ENCODE peak calls at places on chromosomes 5 and 9, in four cellular contexts. F is fibroblast of mammary gland, P is colonic mucosa, Z is GM23338. T is an unnamed sample.

GRCh38 chr5:407801-408268 is 35.1 kb upstream of the EXOC3 start:
- DNase-seq in P (no peak), Z (no peak), F (no peak), T (no peak)

GRCh38 chr9:36470891-36471290 is 70.8 kb upstream of the RNF38 start:
- DNase-seq in P (peak; percentile 65), F (peak; percentile 78), Z (no peak), T (peak; percentile 82)

GRCh38 chr9:100058699-100059579 is 39.9 kb downstream of the ERP44 start:
- DNase-seq in Z (no peak), F (no peak), P (no peak), T (no peak)

GRCh38 chr9:131008909-131009618 is at the start of gene LAMC3:
- DNase-seq in Z (peak; percentile 78), F (no peak), P (no peak), T (no peak)

GRCh38 chr5:60677831-60678664 is 21.9 kb downstream of the DEPDC1B start:
- DNase-seq in Z (peak; percentile 79), F (peak; percentile 73), P (no peak), T (peak; percentile 63)

GRCh38 chr5:67493676-67494075 is 297.1 kb upstream of the CD180 start:
- DNase-seq in Z (peak; percentile 33), P (peak; percentile 64), F (peak; percentile 34), T (peak; percentile 68)

GRCh38 chr5:61330879-61331406 is 1.1 kb upstream of the ZSWIM6 start:
- DNase-seq in P (peak; percentile 79), F (peak; percentile 70), Z (peak; percentile 56), T (peak; percentile 85)

GRCh38 chr9:14158911-14159310 is 155.0 kb downstream of the NFIB start:
- DNase-seq in P (no peak), Z (no peak), F (peak; percentile 85), T (peak; percentile 51)

GRCh38 chr5:180787711-180788431 is 14.7 kb downstream of the MGAT1 start:
- DNase-seq in P (peak; percentile 17), F (no peak), Z (no peak), T (no peak)

GRCh38 chr5:90264930-90265857 is 144.4 kb downstream of the CETN3 start:
- DNase-seq in F (peak; percentile 64), Z (peak; percentile 83), P (peak; percentile 60), T (peak; percentile 45)

GRCh38 chr5:104540448-104540847 is 977.9 kb upstream of the NUDT12 start:
- DNase-seq in Z (no peak), F (peak; percentile 18), P (peak; percentile 32), T (no peak)

GRCh38 chr5:146620663-146621051 is 104.7 kb upstream of the GPR151 start:
- DNase-seq in Z (peak; percentile 56), F (no peak), P (no peak), T (no peak)

GRCh38 chr9:2966846-2967372 is 123.0 kb upstream of the PUM3 start:
- DNase-seq in F (peak; percentile 55), Z (no peak), P (no peak), T (no peak)

GRCh38 chr9:17829812-17830385 is 251.0 kb downstream of the SH3GL2 start:
- DNase-seq in P (no peak), Z (no peak), F (no peak), T (no peak)

GRCh38 chr5:147512640-147513334 is 2.9 kb upstream of the DPYSL3 start:
- DNase-seq in P (no peak), Z (no peak), F (no peak), T (no peak)

GRCh38 chr9:107933042-107933441 is 443.5 kb upstream of the KLF4 start:
- DNase-seq in P (no peak), Z (peak; percentile 3), F (peak; percentile 63), T (no peak)

GRCh38 chr5:179297026-179297425 is 48.2 kb downstream of the ADAMTS2 start:
- DNase-seq in F (no peak), Z (no peak), P (no peak), T (no peak)

GRCh38 chr5:76376141-76376900 is 26.8 kb upstream of the IQGAP2 start:
- DNase-seq in Z (no peak), F (no peak), P (no peak), T (no peak)

GRCh38 chr5:6733411-6734242 is 20.4 kb downstream of the TENT4A start:
- DNase-seq in P (no peak), F (peak; percentile 53), Z (no peak), T (no peak)

GRCh38 chr9:34866614-34867013 is 91.5 kb upstream of the PHF24 start:
- DNase-seq in P (no peak), Z (no peak), F (no peak), T (no peak)

GRCh38 chr5:132209901-132210545 is 17.6 kb downstream of the P4HA2 start:
- DNase-seq in P (no peak), F (no peak), Z (no peak), T (no peak)

GRCh38 chr9:133635903-133636531 is at the start of gene DBH:
- DNase-seq in Z (no peak), F (no peak), P (no peak), T (no peak)

GRCh38 chr5:18375637-18376036 is 741.4 kb downstream of the TAF11L14 start:
- DNase-seq in Z (no peak), F (no peak), P (no peak), T (no peak)

GRCh38 chr9:108477538-108478006 is 378.2 kb downstream of the ACTL7B start:
- DNase-seq in Z (no peak), F (peak; percentile 95), P (peak; percentile 68), T (peak; percentile 52)

GRCh38 chr9:137590469-137591383 is at the start of gene ZMYND19:
- DNase-seq in F (peak; percentile 79), P (peak; percentile 87), Z (peak; percentile 93), T (peak; percentile 92)

GRCh38 chr9:137588891-137589290 is 1.4 kb downstream of the ZMYND19 start:
- DNase-seq in Z (no peak), F (peak; percentile 30), P (no peak), T (no peak)

GRCh38 chr9:137588311-137588710 is 2.0 kb downstream of the ZMYND19 start:
- DNase-seq in P (no peak), F (no peak), Z (no peak), T (no peak)

GRCh38 chr9:137589441-137590122 is 730 bp downstream of the ZMYND19 start:
- DNase-seq in P (no peak), Z (peak; percentile 25), F (no peak), T (peak; percentile 18)

DNA sequence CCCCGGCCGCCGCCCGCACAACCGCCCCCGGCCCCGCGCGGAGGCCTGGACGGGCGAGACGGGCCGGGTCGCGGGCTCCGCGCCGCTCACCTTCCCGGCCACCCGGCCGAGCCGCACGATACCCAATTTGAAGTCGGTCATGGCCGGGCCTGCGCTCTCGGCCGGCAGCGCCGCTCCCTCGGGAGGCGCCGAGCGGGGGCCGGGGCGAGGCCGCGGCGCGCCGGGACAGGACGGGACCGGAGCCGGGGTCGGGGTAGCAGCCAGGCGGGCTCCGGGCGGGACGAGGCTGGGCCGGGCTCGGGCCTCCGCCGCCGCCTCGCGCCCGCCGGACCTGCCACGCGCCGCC is 216 bp downstream of the ZMYND19 start:
- DNase-seq in P (no peak), Z (peak; percentile 30), F (no peak), T (no peak)
- H3K4me3 ChIP-seq in P (peak overlapping the region; percentile 80), Z (peak overlapping the region; percentile 79), F (peak overlapping the region; percentile 67), T (peak overlapping the region; percentile 79)

GRCh38 chr5:139668924-139669680 is 21.0 kb downstream of the CXXC5 start:
- DNase-seq in F (no peak), P (no peak), Z (no peak), T (no peak)
- H3K4me3 ChIP-seq in F (peak overlapping the region; percentile 35), P (peak overlapping the region; percentile 37), Z (peak overlapping the region; percentile 46), T (peak overlapping the region; percentile 58)

GRCh38 chr5:55338092-55338613 is 30.4 kb downstream of the MTREX start:
- DNase-seq in Z (no peak), P (no peak), F (no peak), T (no peak)
- H3K4me3 ChIP-seq in Z (no peak overlapping the region), P (no peak overlapping the region), F (no peak overlapping the region), T (no peak overlapping the region)

GRCh38 chr9:114392749-114393112 is 4.9 kb upstream of the AKNA start:
- DNase-seq in P (peak; percentile 83), Z (no peak), F (no peak), T (peak; percentile 83)
- H3K4me3 ChIP-seq in P (no peak overlapping the region), Z (no peak overlapping the region), F (no peak overlapping the region), T (no peak overlapping the region)

GRCh38 chr5:151021771-151022170 is 1.4 kb downstream of the GPX3 start:
- DNase-seq in Z (no peak), F (no peak), P (no peak), T (no peak)
- H3K4me3 ChIP-seq in Z (no peak overlapping the region), F (no peak overlapping the region), P (peak overlapping the region; percentile 62), T (no peak overlapping the region)

GRCh38 chr5:96931605-96932004 is 4.3 kb upstream of the LNPEP start:
- DNase-seq in Z (no peak), F (no peak), P (no peak), T (no peak)
- H3K4me3 ChIP-seq in Z (no peak overlapping the region), F (no peak overlapping the region), P (no peak overlapping the region), T (no peak overlapping the region)

GRCh38 chr5:140151719-140152609 is 23.0 kb upstream of the CYSTM1 start:
- DNase-seq in Z (no peak), F (no peak), P (no peak), T (no peak)
- H3K4me3 ChIP-seq in Z (no peak overlapping the region), F (no peak overlapping the region), P (no peak overlapping the region), T (no peak overlapping the region)

GRCh38 chr5:1874348-1874747 is 8.4 kb downstream of the IRX4 start:
- DNase-seq in P (no peak), F (no peak), Z (peak; percentile 51), T (no peak)
- H3K4me3 ChIP-seq in P (no peak overlapping the region), F (no peak overlapping the region), Z (peak overlapping the region; percentile 56), T (no peak overlapping the region)

GRCh38 chr9:89179535-89179919 is 909 bp upstream of the SHC3 start:
- DNase-seq in P (no peak), Z (peak; percentile 33), F (peak; percentile 49), T (no peak)
- H3K4me3 ChIP-seq in P (peak overlapping the region; percentile 23), Z (peak overlapping the region; percentile 76), F (peak overlapping the region; percentile 44), T (no peak overlapping the region)